ENCODE peak calls at places on chromosomes 11 and 22, in four cellular contexts. One of them, this sample, is unnamed.

GRCh38 chr22:38240734-38241252 is 32.0 kb downstream of the TMEM184B start:
- DNase-seq in left ventricle myocardium inferior: no peak
- DNase-seq in uterus: no peak
- DNase-seq in hepatocyte: peak; percentile 82
- DNase-seq in this sample: no peak

GRCh38 chr11:126366064-126366822 is 10.8 kb downstream of the ST3GAL4 start:
- DNase-seq in left ventricle myocardium inferior: peak; percentile 50
- DNase-seq in uterus: no peak
- DNase-seq in hepatocyte: no peak
- DNase-seq in this sample: no peak

GRCh38 chr11:110433393-110434333 is 3.9 kb downstream of the FDX1 start:
- DNase-seq in left ventricle myocardium inferior: no peak
- DNase-seq in uterus: no peak
- DNase-seq in hepatocyte: no peak
- DNase-seq in this sample: peak; percentile 74

GRCh38 chr22:42214625-42215415 is 55.6 kb downstream of the TCF20 start:
- DNase-seq in left ventricle myocardium inferior: peak; percentile 63
- DNase-seq in uterus: peak; percentile 16
- DNase-seq in hepatocyte: no peak
- DNase-seq in this sample: peak; percentile 7

GRCh38 chr11:5420993-5421392 is 918 bp upstream of the OR51Q1 start:
- DNase-seq in left ventricle myocardium inferior: no peak
- DNase-seq in uterus: no peak
- DNase-seq in hepatocyte: no peak
- DNase-seq in this sample: no peak

GRCh38 chr11:70194792-70195791 is 8.0 kb upstream of the FADD start:
- DNase-seq in left ventricle myocardium inferior: no peak
- DNase-seq in uterus: no peak
- DNase-seq in hepatocyte: no peak
- DNase-seq in this sample: no peak

GRCh38 chr11:92826597-92826996 is 142.9 kb upstream of the MTNR1B start:
- DNase-seq in left ventricle myocardium inferior: no peak
- DNase-seq in uterus: no peak
- DNase-seq in hepatocyte: no peak
- DNase-seq in this sample: no peak

GRCh38 chr11:111302298-111302697 is 4.0 kb downstream of the POU2AF3 start:
- DNase-seq in left ventricle myocardium inferior: no peak
- DNase-seq in uterus: no peak
- DNase-seq in hepatocyte: no peak
- DNase-seq in this sample: no peak

GRCh38 chr22:41762980-41763779 is 37.3 kb upstream of the CCDC134 start:
- DNase-seq in left ventricle myocardium inferior: no peak
- DNase-seq in uterus: no peak
- DNase-seq in hepatocyte: peak; percentile 43
- DNase-seq in this sample: peak; percentile 54

GRCh38 chr11:87421422-87421821 is 383.7 kb downstream of the TMEM135 start:
- DNase-seq in left ventricle myocardium inferior: no peak
- DNase-seq in uterus: peak; percentile 58
- DNase-seq in hepatocyte: peak; percentile 86
- DNase-seq in this sample: peak; percentile 90

GRCh38 chr11:13955971-13956421 is 6.5 kb upstream of the SPON1 start:
- DNase-seq in left ventricle myocardium inferior: peak; percentile 25
- DNase-seq in uterus: peak; percentile 71
- DNase-seq in hepatocyte: peak; percentile 79
- DNase-seq in this sample: peak; percentile 45

GRCh38 chr22:17922925-17923898 is 101.1 kb downstream of the MICAL3 start:
- DNase-seq in left ventricle myocardium inferior: no peak
- DNase-seq in uterus: peak; percentile 18
- DNase-seq in hepatocyte: no peak
- DNase-seq in this sample: no peak

GRCh38 chr11:33935005-33935404 is 43.1 kb upstream of the LMO2 start:
- DNase-seq in left ventricle myocardium inferior: no peak
- DNase-seq in uterus: no peak
- DNase-seq in hepatocyte: no peak
- DNase-seq in this sample: no peak

GRCh38 chr11:117799634-117800033 is 2.6 kb upstream of the DSCAML1 start:
- DNase-seq in left ventricle myocardium inferior: no peak
- DNase-seq in uterus: no peak
- DNase-seq in hepatocyte: no peak
- DNase-seq in this sample: no peak

GRCh38 chr11:123300874-123301695 is 106.0 kb upstream of the CLMP start:
- DNase-seq in left ventricle myocardium inferior: no peak
- DNase-seq in uterus: no peak
- DNase-seq in hepatocyte: no peak
- DNase-seq in this sample: no peak

GRCh38 chr11:103700605-103701004 is 335.8 kb upstream of the DDI1 start:
- DNase-seq in left ventricle myocardium inferior: no peak
- DNase-seq in uterus: no peak
- DNase-seq in hepatocyte: peak; percentile 7
- DNase-seq in this sample: peak; percentile 48

GRCh38 chr11:111155021-111155420 is 90.5 kb upstream of the POU2AF2 start:
- DNase-seq in left ventricle myocardium inferior: no peak
- DNase-seq in uterus: no peak
- DNase-seq in hepatocyte: no peak
- DNase-seq in this sample: no peak

GRCh38 chr11:118911880-118912741 is 13.6 kb downstream of the BCL9L start:
- DNase-seq in left ventricle myocardium inferior: peak; percentile 77
- DNase-seq in uterus: peak; percentile 95
- DNase-seq in hepatocyte: peak; percentile 96
- DNase-seq in this sample: peak; percentile 94

GRCh38 chr11:61626580-61627380 is 45.9 kb upstream of the SYT7 start:
- DNase-seq in left ventricle myocardium inferior: peak; percentile 50
- DNase-seq in uterus: no peak
- DNase-seq in hepatocyte: peak; percentile 92
- DNase-seq in this sample: no peak

GRCh38 chr22:46050916-46051614 is 74.1 kb upstream of the WNT7B start:
- DNase-seq in left ventricle myocardium inferior: peak; percentile 12
- DNase-seq in uterus: peak; percentile 20
- DNase-seq in hepatocyte: no peak
- DNase-seq in this sample: no peak

GRCh38 chr11:97460091-97460490 is 1070.3 kb downstream of the JRKL start:
- DNase-seq in left ventricle myocardium inferior: no peak
- DNase-seq in uterus: no peak
- DNase-seq in hepatocyte: no peak
- DNase-seq in this sample: no peak

GRCh38 chr22:45483319-45483718 is 19.4 kb upstream of the FBLN1 start:
- DNase-seq in left ventricle myocardium inferior: no peak
- DNase-seq in uterus: no peak
- DNase-seq in hepatocyte: no peak
- DNase-seq in this sample: no peak

GRCh38 chr11:36213050-36213840 is 76.0 kb downstream of the COMMD9 start:
- DNase-seq in left ventricle myocardium inferior: no peak
- DNase-seq in uterus: no peak
- DNase-seq in hepatocyte: no peak
- DNase-seq in this sample: peak; percentile 54

GRCh38 chr11:107116358-107116757 is 98.1 kb upstream of the GUCY1A2 start:
- DNase-seq in left ventricle myocardium inferior: no peak
- DNase-seq in uterus: no peak
- DNase-seq in hepatocyte: no peak
- DNase-seq in this sample: peak; percentile 15

GRCh38 chr11:30876656-30877371 is 290.7 kb upstream of the MPPED2 start:
- DNase-seq in left ventricle myocardium inferior: no peak
- DNase-seq in uterus: no peak
- DNase-seq in hepatocyte: no peak
- DNase-seq in this sample: no peak

DNA sequence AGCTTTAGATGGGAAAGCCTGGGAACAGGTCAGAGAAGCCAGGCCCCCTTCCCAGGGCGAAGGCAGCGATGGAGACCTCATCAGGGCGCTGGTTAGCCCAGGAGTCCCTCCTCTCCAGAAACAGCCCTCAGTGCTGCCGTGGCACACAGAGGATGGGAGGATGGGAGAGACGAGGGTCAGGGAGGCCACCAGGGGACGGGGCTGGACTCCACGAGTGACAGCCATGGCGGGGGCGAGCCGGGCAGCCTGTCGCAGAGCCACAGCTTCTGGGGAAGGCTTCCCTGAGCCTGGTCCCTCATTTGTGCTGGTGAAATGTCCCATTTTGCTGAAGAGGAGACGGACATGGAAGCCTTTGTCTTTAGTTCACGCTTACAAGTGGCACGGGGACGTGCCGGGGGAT is 1390.5 kb downstream of the TBC1D22A start:
- DNase-seq in left ventricle myocardium inferior: no peak
- DNase-seq in uterus: no peak
- DNase-seq in hepatocyte: no peak
- DNase-seq in this sample: no peak
- H3K9me3 ChIP-seq in left ventricle myocardium inferior: no peaks in the 10 kb centered on the region
- H3K9me3 ChIP-seq in uterus: no peaks in the 10 kb centered on the region
- H3K9me3 ChIP-seq in hepatocyte: no peaks in the 10 kb centered on the region
- H3K9me3 ChIP-seq in this sample: no peaks in the 10 kb centered on the region

DNA sequence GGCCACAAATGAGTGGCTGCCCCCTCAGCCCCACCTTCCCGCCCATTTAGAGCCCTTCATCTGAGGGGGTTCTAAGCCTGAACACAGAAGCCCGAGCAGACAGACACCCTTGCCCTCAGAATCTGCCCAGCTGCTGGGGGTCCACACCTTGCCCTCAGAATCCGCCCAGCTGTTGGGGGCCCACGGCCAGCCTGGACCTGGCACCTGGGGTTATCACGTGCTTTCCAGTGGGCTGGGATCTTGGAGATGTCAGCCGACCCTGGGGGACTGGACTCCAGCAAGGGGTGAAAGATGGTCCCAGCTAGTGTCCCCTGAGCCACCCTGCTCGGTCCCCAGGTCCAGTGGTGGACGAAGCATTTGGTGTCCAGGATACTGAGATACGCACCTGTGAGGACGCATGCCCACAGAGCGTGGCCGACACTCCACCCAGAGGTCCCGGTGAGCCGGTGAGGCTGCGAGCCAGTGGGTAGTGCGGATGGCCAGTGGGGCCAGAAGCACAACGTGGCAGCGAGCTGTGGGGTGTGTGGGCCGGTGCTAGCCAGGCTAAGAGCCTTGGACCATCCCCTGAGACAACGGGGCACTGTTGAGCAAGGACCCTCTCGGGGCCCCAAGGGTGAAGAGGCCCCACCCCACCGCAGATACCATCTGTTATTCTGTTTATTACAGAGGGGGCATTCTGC is 3.1 kb upstream of the CTSD start:
- DNase-seq in left ventricle myocardium inferior: no peak
- DNase-seq in uterus: no peak
- DNase-seq in hepatocyte: no peak
- DNase-seq in this sample: no peak
- H3K4me1 ChIP-seq in left ventricle myocardium inferior: peaks cover 27% of the 10 kb centered on the region
- H3K4me1 ChIP-seq in uterus: peaks cover 5% of the 10 kb centered on the region
- H3K4me1 ChIP-seq in hepatocyte: peaks cover 12% of the 10 kb centered on the region
- H3K4me1 ChIP-seq in this sample: no peaks in the 10 kb centered on the region

DNA sequence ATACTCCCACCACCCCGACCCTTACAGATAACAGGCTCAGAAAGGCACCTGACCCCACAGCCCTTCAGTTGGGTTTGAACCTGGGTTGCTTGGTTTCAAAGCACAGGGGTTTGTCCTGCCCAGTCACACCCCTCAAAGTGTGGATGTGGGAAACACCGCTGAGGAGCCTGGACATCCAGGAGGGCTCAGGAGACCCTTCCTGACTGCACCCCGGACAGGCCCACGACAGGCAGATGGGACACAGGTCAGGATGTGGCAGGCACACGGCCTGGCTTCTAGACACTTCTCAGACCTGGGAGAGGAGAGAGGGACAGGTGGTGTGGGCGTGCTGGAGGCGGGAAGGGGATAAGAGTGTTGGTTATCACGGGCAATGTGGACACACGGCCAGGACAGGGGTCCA is 932.3 kb downstream of the BRD1 start:
- DNase-seq in left ventricle myocardium inferior: no peak
- DNase-seq in uterus: no peak
- DNase-seq in hepatocyte: no peak
- DNase-seq in this sample: no peak
- H3K9me3 ChIP-seq in left ventricle myocardium inferior: peaks cover 9% of the 10 kb centered on the region
- H3K9me3 ChIP-seq in uterus: no peaks in the 10 kb centered on the region
- H3K9me3 ChIP-seq in hepatocyte: no peaks in the 10 kb centered on the region
- H3K9me3 ChIP-seq in this sample: no peaks in the 10 kb centered on the region

DNA sequence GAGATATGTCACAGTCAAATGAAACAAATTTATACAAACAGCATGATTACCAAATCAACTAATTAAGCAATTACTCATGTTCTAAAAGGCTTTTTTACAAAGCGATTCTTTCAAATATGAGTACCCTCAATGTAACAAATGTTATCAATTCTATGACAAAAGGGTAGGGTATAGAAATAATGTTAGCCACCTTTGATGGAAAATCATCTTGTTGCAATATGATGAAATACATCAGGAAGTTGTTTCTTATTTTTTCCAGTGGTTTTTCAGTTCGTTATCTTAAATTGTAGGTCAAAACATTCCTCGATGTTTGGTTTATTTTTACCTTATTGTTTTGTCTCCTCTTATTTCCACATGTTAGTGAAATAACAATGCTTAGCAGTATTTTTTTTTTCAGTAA is 6.5 kb downstream of the ARHGEF12 start:
- DNase-seq in left ventricle myocardium inferior: no peak
- DNase-seq in uterus: no peak
- DNase-seq in hepatocyte: no peak
- DNase-seq in this sample: no peak
- H3K4me1 ChIP-seq in left ventricle myocardium inferior: peaks cover 96% of the 10 kb centered on the region
- H3K4me1 ChIP-seq in uterus: no peaks in the 10 kb centered on the region
- H3K4me1 ChIP-seq in hepatocyte: peaks cover 44% of the 10 kb centered on the region
- H3K4me1 ChIP-seq in this sample: peaks cover 56% of the 10 kb centered on the region

GRCh38 chr22:48346311-48346710 is 1481.4 kb downstream of the BRD1 start:
- DNase-seq in left ventricle myocardium inferior: no peak
- DNase-seq in uterus: no peak
- DNase-seq in hepatocyte: no peak
- DNase-seq in this sample: no peak
- H3K9me3 ChIP-seq in left ventricle myocardium inferior: no peaks in the 10 kb centered on the region
- H3K9me3 ChIP-seq in uterus: no peaks in the 10 kb centered on the region
- H3K9me3 ChIP-seq in hepatocyte: no peaks in the 10 kb centered on the region
- H3K9me3 ChIP-seq in this sample: no peaks in the 10 kb centered on the region

DNA sequence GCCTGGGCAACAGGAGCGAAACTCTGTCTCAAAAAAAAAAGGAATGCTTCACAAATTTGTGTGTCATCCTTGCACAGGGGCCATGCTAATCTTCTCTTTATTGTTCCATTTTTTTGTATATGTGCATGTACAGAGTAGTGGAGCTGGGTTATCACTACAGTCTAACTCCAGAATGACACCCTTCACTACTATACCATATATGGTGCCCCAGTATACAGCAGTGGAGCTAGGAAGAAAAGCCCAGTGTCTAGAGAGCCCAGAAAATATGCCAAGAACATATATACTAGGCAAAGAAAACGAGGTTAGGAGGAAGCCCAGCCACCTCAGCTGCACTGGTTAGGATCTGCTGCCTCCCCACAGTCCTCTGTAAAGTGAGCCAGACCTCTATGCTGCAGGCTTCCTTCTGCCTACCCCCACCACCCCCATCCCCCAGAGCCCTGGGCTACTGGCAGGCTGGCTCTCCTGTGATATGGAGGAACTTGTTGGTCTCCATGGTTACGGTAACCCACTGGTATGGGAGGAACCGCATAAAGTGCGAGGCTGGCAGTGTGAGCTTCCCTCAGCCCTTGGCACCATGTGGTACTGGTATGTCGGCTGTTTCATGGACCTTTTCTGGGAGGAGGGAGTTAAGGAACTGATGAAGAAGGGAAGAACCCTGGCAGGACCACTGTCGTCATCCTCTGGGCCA is 34.3 kb downstream of the RCOR2 start:
- DNase-seq in left ventricle myocardium inferior: peak; percentile 23
- DNase-seq in uterus: no peak
- DNase-seq in hepatocyte: no peak
- DNase-seq in this sample: peak; percentile 35
- H3K4me1 ChIP-seq in left ventricle myocardium inferior: peaks cover 85% of the 10 kb centered on the region
- H3K4me1 ChIP-seq in uterus: peaks cover 5% of the 10 kb centered on the region
- H3K4me1 ChIP-seq in hepatocyte: peaks cover 29% of the 10 kb centered on the region
- H3K4me1 ChIP-seq in this sample: peaks cover 8% of the 10 kb centered on the region

GRCh38 chr22:47398921-47399790 is 636.7 kb downstream of the TBC1D22A start:
- DNase-seq in left ventricle myocardium inferior: no peak
- DNase-seq in uterus: no peak
- DNase-seq in hepatocyte: no peak
- DNase-seq in this sample: no peak
- H3K9me3 ChIP-seq in left ventricle myocardium inferior: no peaks in the 10 kb centered on the region
- H3K9me3 ChIP-seq in uterus: no peaks in the 10 kb centered on the region
- H3K9me3 ChIP-seq in hepatocyte: no peaks in the 10 kb centered on the region
- H3K9me3 ChIP-seq in this sample: no peaks in the 10 kb centered on the region